ENCODE peak calls at places on chromosomes 7 and 10, in six cellular contexts. One of them, this sample, is unnamed.

GRCh38 chr10:44703241-44704155 is 207.6 kb upstream of the TMEM72 start:
- DNase-seq in HuH-7: no peak
- DNase-seq in T-helper 9 cell: no peak
- DNase-seq in PC-9: no peak
- DNase-seq in anterior cingulate cortex: no peak
- DNase-seq in NCI-H1105: no peak
- DNase-seq in this sample: no peak

GRCh38 chr10:76497671-76498070 is 1066.2 kb downstream of the LRMDA start:
- DNase-seq in HuH-7: no peak
- DNase-seq in T-helper 9 cell: no peak
- DNase-seq in PC-9: no peak
- DNase-seq in anterior cingulate cortex: no peak
- DNase-seq in NCI-H1105: no peak
- DNase-seq in this sample: no peak

GRCh38 chr7:27901028-27901760 is 161.2 kb downstream of the TAX1BP1 start:
- DNase-seq in HuH-7: no peak
- DNase-seq in T-helper 9 cell: no peak
- DNase-seq in PC-9: peak
- DNase-seq in anterior cingulate cortex: no peak
- DNase-seq in NCI-H1105: no peak
- DNase-seq in this sample: no peak

GRCh38 chr7:97844036-97844435 is 28.2 kb downstream of the ASNS start:
- DNase-seq in HuH-7: peak
- DNase-seq in T-helper 9 cell: no peak
- DNase-seq in PC-9: peak
- DNase-seq in anterior cingulate cortex: no peak
- DNase-seq in NCI-H1105: no peak
- DNase-seq in this sample: no peak

GRCh38 chr10:53624722-53625121 is 852.1 kb upstream of the MBL2 start:
- DNase-seq in HuH-7: no peak
- DNase-seq in T-helper 9 cell: no peak
- DNase-seq in PC-9: no peak
- DNase-seq in anterior cingulate cortex: no peak
- DNase-seq in NCI-H1105: no peak
- DNase-seq in this sample: no peak

GRCh38 chr7:30348083-30348560 is 63.7 kb downstream of the ZNRF2 start:
- DNase-seq in HuH-7: no peak
- DNase-seq in T-helper 9 cell: peak
- DNase-seq in PC-9: peak
- DNase-seq in anterior cingulate cortex: no peak
- DNase-seq in NCI-H1105: no peak
- DNase-seq in this sample: no peak

GRCh38 chr7:5755704-5756131 is 25.7 kb downstream of the RNF216 start:
- DNase-seq in HuH-7: no peak
- DNase-seq in T-helper 9 cell: no peak
- DNase-seq in PC-9: no peak
- DNase-seq in anterior cingulate cortex: no peak
- DNase-seq in NCI-H1105: no peak
- DNase-seq in this sample: no peak

GRCh38 chr10:6133331-6134098 is 44.7 kb downstream of the RBM17 start:
- DNase-seq in HuH-7: no peak
- DNase-seq in T-helper 9 cell: no peak
- DNase-seq in PC-9: no peak
- DNase-seq in anterior cingulate cortex: no peak
- DNase-seq in NCI-H1105: no peak
- DNase-seq in this sample: no peak

GRCh38 chr10:10677479-10677878 is 340.2 kb upstream of the CELF2 start:
- DNase-seq in HuH-7: peak
- DNase-seq in T-helper 9 cell: no peak
- DNase-seq in PC-9: no peak
- DNase-seq in anterior cingulate cortex: no peak
- DNase-seq in NCI-H1105: no peak
- DNase-seq in this sample: peak

GRCh38 chr10:77391605-77392235 is 245.9 kb downstream of the KCNMA1 start:
- DNase-seq in HuH-7: peak
- DNase-seq in T-helper 9 cell: no peak
- DNase-seq in PC-9: peak
- DNase-seq in anterior cingulate cortex: peak
- DNase-seq in NCI-H1105: peak
- DNase-seq in this sample: peak

GRCh38 chr10:113987156-113987555 is 56.5 kb upstream of the ADRB1 start:
- DNase-seq in HuH-7: no peak
- DNase-seq in T-helper 9 cell: no peak
- DNase-seq in PC-9: no peak
- DNase-seq in anterior cingulate cortex: no peak
- DNase-seq in NCI-H1105: no peak
- DNase-seq in this sample: no peak

GRCh38 chr10:101782811-101783735 is at the start of gene NPM3:
- DNase-seq in HuH-7: peak
- DNase-seq in T-helper 9 cell: peak
- DNase-seq in PC-9: peak
- DNase-seq in anterior cingulate cortex: peak
- DNase-seq in NCI-H1105: peak
- DNase-seq in this sample: peak

GRCh38 chr7:107638594-107638993 is 22.0 kb upstream of the SLC26A4 start:
- DNase-seq in HuH-7: no peak
- DNase-seq in T-helper 9 cell: no peak
- DNase-seq in PC-9: no peak
- DNase-seq in anterior cingulate cortex: no peak
- DNase-seq in NCI-H1105: no peak
- DNase-seq in this sample: no peak

This sample was measured in Caco-2.